ENCODE peak calls at places on chromosomes 3 and 15, in eight cellular contexts. One of them, this sample, is unnamed.

GRCh38 chr3:138220788-138221187 is 33.7 kb downstream of the ARMC8 start:
- DNase-seq in pons: no peak
- DNase-seq in H54: no peak
- DNase-seq in stimulated activated CD4-positive, alpha-beta T cell treated with anti-CD3 and anti-CD28 coated beads, Interleukin-12 subunit alpha, Interleukin-12 subunit beta, amount 100 ng/mL, for 24 hours: no peak
- DNase-seq in fibroblast of the aortic adventitia: no peak
- DNase-seq in renal cortical epithelial cell: no peak
- DNase-seq in NCI-H460: no peak
- DNase-seq in NCI-H187: no peak
- DNase-seq in this sample: no peak

GRCh38 chr3:103499132-103499885 is 1064.5 kb downstream of the ZPLD1 start:
- DNase-seq in pons: no peak
- DNase-seq in H54: no peak
- DNase-seq in stimulated activated CD4-positive, alpha-beta T cell treated with anti-CD3 and anti-CD28 coated beads, Interleukin-12 subunit alpha, Interleukin-12 subunit beta, amount 100 ng/mL, for 24 hours: no peak
- DNase-seq in fibroblast of the aortic adventitia: no peak
- DNase-seq in renal cortical epithelial cell: peak
- DNase-seq in NCI-H460: no peak
- DNase-seq in NCI-H187: no peak
- DNase-seq in this sample: no peak

GRCh38 chr15:67809441-67809840 is 15.9 kb upstream of the SKOR1 start:
- DNase-seq in pons: no peak
- DNase-seq in H54: no peak
- DNase-seq in stimulated activated CD4-positive, alpha-beta T cell treated with anti-CD3 and anti-CD28 coated beads, Interleukin-12 subunit alpha, Interleukin-12 subunit beta, amount 100 ng/mL, for 24 hours: no peak
- DNase-seq in fibroblast of the aortic adventitia: no peak
- DNase-seq in renal cortical epithelial cell: no peak
- DNase-seq in NCI-H460: no peak
- DNase-seq in NCI-H187: no peak
- DNase-seq in this sample: no peak

GRCh38 chr3:101635345-101635744 is 41.6 kb downstream of the ZBTB11 start:
- DNase-seq in pons: no peak
- DNase-seq in H54: no peak
- DNase-seq in stimulated activated CD4-positive, alpha-beta T cell treated with anti-CD3 and anti-CD28 coated beads, Interleukin-12 subunit alpha, Interleukin-12 subunit beta, amount 100 ng/mL, for 24 hours: no peak
- DNase-seq in fibroblast of the aortic adventitia: no peak
- DNase-seq in renal cortical epithelial cell: no peak
- DNase-seq in NCI-H460: no peak
- DNase-seq in NCI-H187: no peak
- DNase-seq in this sample: no peak

GRCh38 chr3:115161866-115162265 is 14.8 kb upstream of the ZBTB20 start:
- DNase-seq in pons: no peak
- DNase-seq in H54: no peak
- DNase-seq in stimulated activated CD4-positive, alpha-beta T cell treated with anti-CD3 and anti-CD28 coated beads, Interleukin-12 subunit alpha, Interleukin-12 subunit beta, amount 100 ng/mL, for 24 hours: no peak
- DNase-seq in fibroblast of the aortic adventitia: no peak
- DNase-seq in renal cortical epithelial cell: no peak
- DNase-seq in NCI-H460: no peak
- DNase-seq in NCI-H187: no peak
- DNase-seq in this sample: no peak

GRCh38 chr3:54321515-54321914 is 199.2 kb downstream of the CACNA2D3 start:
- DNase-seq in pons: no peak
- DNase-seq in H54: no peak
- DNase-seq in stimulated activated CD4-positive, alpha-beta T cell treated with anti-CD3 and anti-CD28 coated beads, Interleukin-12 subunit alpha, Interleukin-12 subunit beta, amount 100 ng/mL, for 24 hours: no peak
- DNase-seq in fibroblast of the aortic adventitia: no peak
- DNase-seq in renal cortical epithelial cell: peak
- DNase-seq in NCI-H460: no peak
- DNase-seq in NCI-H187: no peak
- DNase-seq in this sample: no peak

GRCh38 chr3:59006791-59007517 is 42.9 kb downstream of the CFAP20DC start:
- DNase-seq in pons: no peak
- DNase-seq in H54: no peak
- DNase-seq in stimulated activated CD4-positive, alpha-beta T cell treated with anti-CD3 and anti-CD28 coated beads, Interleukin-12 subunit alpha, Interleukin-12 subunit beta, amount 100 ng/mL, for 24 hours: no peak
- DNase-seq in fibroblast of the aortic adventitia: peak
- DNase-seq in renal cortical epithelial cell: peak
- DNase-seq in NCI-H460: no peak
- DNase-seq in NCI-H187: no peak
- DNase-seq in this sample: peak

GRCh38 chr3:71849674-71850073 is 64.7 kb upstream of the PROK2 start:
- DNase-seq in pons: no peak
- DNase-seq in H54: no peak
- DNase-seq in stimulated activated CD4-positive, alpha-beta T cell treated with anti-CD3 and anti-CD28 coated beads, Interleukin-12 subunit alpha, Interleukin-12 subunit beta, amount 100 ng/mL, for 24 hours: no peak
- DNase-seq in fibroblast of the aortic adventitia: no peak
- DNase-seq in renal cortical epithelial cell: no peak
- DNase-seq in NCI-H460: no peak
- DNase-seq in NCI-H187: no peak
- DNase-seq in this sample: no peak

GRCh38 chr15:76274226-76274625 is 37.0 kb downstream of the ETFA start:
- DNase-seq in pons: no peak
- DNase-seq in H54: no peak
- DNase-seq in stimulated activated CD4-positive, alpha-beta T cell treated with anti-CD3 and anti-CD28 coated beads, Interleukin-12 subunit alpha, Interleukin-12 subunit beta, amount 100 ng/mL, for 24 hours: no peak
- DNase-seq in fibroblast of the aortic adventitia: peak
- DNase-seq in renal cortical epithelial cell: no peak
- DNase-seq in NCI-H460: no peak
- DNase-seq in NCI-H187: no peak
- DNase-seq in this sample: no peak

GRCh38 chr3:158839966-158840365 is 38.1 kb downstream of the MFSD1 start:
- DNase-seq in pons: peak
- DNase-seq in H54: no peak
- DNase-seq in stimulated activated CD4-positive, alpha-beta T cell treated with anti-CD3 and anti-CD28 coated beads, Interleukin-12 subunit alpha, Interleukin-12 subunit beta, amount 100 ng/mL, for 24 hours: no peak
- DNase-seq in fibroblast of the aortic adventitia: no peak
- DNase-seq in renal cortical epithelial cell: no peak
- DNase-seq in NCI-H460: no peak
- DNase-seq in NCI-H187: no peak
- DNase-seq in this sample: no peak

GRCh38 chr15:46467041-46467440 is 832.2 kb downstream of the SQOR start:
- DNase-seq in pons: no peak
- DNase-seq in H54: no peak
- DNase-seq in stimulated activated CD4-positive, alpha-beta T cell treated with anti-CD3 and anti-CD28 coated beads, Interleukin-12 subunit alpha, Interleukin-12 subunit beta, amount 100 ng/mL, for 24 hours: no peak
- DNase-seq in fibroblast of the aortic adventitia: no peak
- DNase-seq in renal cortical epithelial cell: no peak
- DNase-seq in NCI-H460: no peak
- DNase-seq in NCI-H187: no peak
- DNase-seq in this sample: no peak

GRCh38 chr3:126158016-126158911 is 22.1 kb downstream of the ALDH1L1 start:
- DNase-seq in pons: no peak
- DNase-seq in H54: no peak
- DNase-seq in stimulated activated CD4-positive, alpha-beta T cell treated with anti-CD3 and anti-CD28 coated beads, Interleukin-12 subunit alpha, Interleukin-12 subunit beta, amount 100 ng/mL, for 24 hours: no peak
- DNase-seq in fibroblast of the aortic adventitia: no peak
- DNase-seq in renal cortical epithelial cell: no peak
- DNase-seq in NCI-H460: no peak
- DNase-seq in NCI-H187: no peak
- DNase-seq in this sample: no peak

GRCh38 chr3:7381741-7382140 is 520.8 kb downstream of the GRM7 start:
- DNase-seq in pons: no peak
- DNase-seq in H54: no peak
- DNase-seq in stimulated activated CD4-positive, alpha-beta T cell treated with anti-CD3 and anti-CD28 coated beads, Interleukin-12 subunit alpha, Interleukin-12 subunit beta, amount 100 ng/mL, for 24 hours: no peak
- DNase-seq in fibroblast of the aortic adventitia: no peak
- DNase-seq in renal cortical epithelial cell: no peak
- DNase-seq in NCI-H460: no peak
- DNase-seq in NCI-H187: no peak
- DNase-seq in this sample: no peak

GRCh38 chr15:101490922-101491738 is 1.6 kb upstream of the PCSK6 start:
- DNase-seq in pons: no peak
- DNase-seq in H54: no peak
- DNase-seq in stimulated activated CD4-positive, alpha-beta T cell treated with anti-CD3 and anti-CD28 coated beads, Interleukin-12 subunit alpha, Interleukin-12 subunit beta, amount 100 ng/mL, for 24 hours: no peak
- DNase-seq in fibroblast of the aortic adventitia: no peak
- DNase-seq in renal cortical epithelial cell: peak
- DNase-seq in NCI-H460: no peak
- DNase-seq in NCI-H187: no peak
- DNase-seq in this sample: no peak

GRCh38 chr3:196666001-196666867 is 26.7 kb downstream of the NRROS start:
- DNase-seq in pons: peak
- DNase-seq in H54: peak
- DNase-seq in stimulated activated CD4-positive, alpha-beta T cell treated with anti-CD3 and anti-CD28 coated beads, Interleukin-12 subunit alpha, Interleukin-12 subunit beta, amount 100 ng/mL, for 24 hours: no peak
- DNase-seq in fibroblast of the aortic adventitia: peak
- DNase-seq in renal cortical epithelial cell: peak
- DNase-seq in NCI-H460: peak
- DNase-seq in NCI-H187: peak
- DNase-seq in this sample: peak

GRCh38 chr3:44511238-44511567 is 33.7 kb upstream of the ZNF445 start:
- DNase-seq in pons: peak
- DNase-seq in H54: no peak
- DNase-seq in stimulated activated CD4-positive, alpha-beta T cell treated with anti-CD3 and anti-CD28 coated beads, Interleukin-12 subunit alpha, Interleukin-12 subunit beta, amount 100 ng/mL, for 24 hours: no peak
- DNase-seq in fibroblast of the aortic adventitia: no peak
- DNase-seq in renal cortical epithelial cell: peak
- DNase-seq in NCI-H460: no peak
- DNase-seq in NCI-H187: no peak
- DNase-seq in this sample: no peak

GRCh38 chr3:58333206-58334012 is 717 bp downstream of the PXK start:
- DNase-seq in pons: no peak
- DNase-seq in H54: no peak
- DNase-seq in stimulated activated CD4-positive, alpha-beta T cell treated with anti-CD3 and anti-CD28 coated beads, Interleukin-12 subunit alpha, Interleukin-12 subunit beta, amount 100 ng/mL, for 24 hours: no peak
- DNase-seq in fibroblast of the aortic adventitia: peak
- DNase-seq in renal cortical epithelial cell: peak
- DNase-seq in NCI-H460: no peak
- DNase-seq in NCI-H187: no peak
- DNase-seq in this sample: peak

GRCh38 chr3:114706591-114707224 is 412.9 kb downstream of the TIGIT start:
- DNase-seq in pons: no peak
- DNase-seq in H54: peak
- DNase-seq in stimulated activated CD4-positive, alpha-beta T cell treated with anti-CD3 and anti-CD28 coated beads, Interleukin-12 subunit alpha, Interleukin-12 subunit beta, amount 100 ng/mL, for 24 hours: no peak
- DNase-seq in fibroblast of the aortic adventitia: peak
- DNase-seq in renal cortical epithelial cell: peak
- DNase-seq in NCI-H460: peak
- DNase-seq in NCI-H187: no peak
- DNase-seq in this sample: peak

GRCh38 chr3:190699784-190700183 is 162.7 kb downstream of the GMNC start:
- DNase-seq in pons: no peak
- DNase-seq in H54: no peak
- DNase-seq in stimulated activated CD4-positive, alpha-beta T cell treated with anti-CD3 and anti-CD28 coated beads, Interleukin-12 subunit alpha, Interleukin-12 subunit beta, amount 100 ng/mL, for 24 hours: no peak
- DNase-seq in fibroblast of the aortic adventitia: no peak
- DNase-seq in renal cortical epithelial cell: no peak
- DNase-seq in NCI-H460: no peak
- DNase-seq in NCI-H187: no peak
- DNase-seq in this sample: no peak

GRCh38 chr3:11269007-11269406 is 3.2 kb upstream of the ATG7 start:
- DNase-seq in pons: no peak
- DNase-seq in H54: no peak
- DNase-seq in stimulated activated CD4-positive, alpha-beta T cell treated with anti-CD3 and anti-CD28 coated beads, Interleukin-12 subunit alpha, Interleukin-12 subunit beta, amount 100 ng/mL, for 24 hours: no peak
- DNase-seq in fibroblast of the aortic adventitia: no peak
- DNase-seq in renal cortical epithelial cell: no peak
- DNase-seq in NCI-H460: no peak
- DNase-seq in NCI-H187: no peak
- DNase-seq in this sample: no peak

GRCh38 chr3:126743350-126743749 is 39.3 kb downstream of the CHCHD6 start:
- DNase-seq in pons: no peak
- DNase-seq in H54: no peak
- DNase-seq in stimulated activated CD4-positive, alpha-beta T cell treated with anti-CD3 and anti-CD28 coated beads, Interleukin-12 subunit alpha, Interleukin-12 subunit beta, amount 100 ng/mL, for 24 hours: no peak
- DNase-seq in fibroblast of the aortic adventitia: no peak
- DNase-seq in renal cortical epithelial cell: no peak
- DNase-seq in NCI-H460: no peak
- DNase-seq in NCI-H187: no peak
- DNase-seq in this sample: no peak

GRCh38 chr3:170277833-170278586 is 55.8 kb downstream of the PRKCI start:
- DNase-seq in pons: no peak
- DNase-seq in H54: no peak
- DNase-seq in stimulated activated CD4-positive, alpha-beta T cell treated with anti-CD3 and anti-CD28 coated beads, Interleukin-12 subunit alpha, Interleukin-12 subunit beta, amount 100 ng/mL, for 24 hours: no peak
- DNase-seq in fibroblast of the aortic adventitia: no peak
- DNase-seq in renal cortical epithelial cell: no peak
- DNase-seq in NCI-H460: no peak
- DNase-seq in NCI-H187: no peak
- DNase-seq in this sample: no peak

GRCh38 chr3:133230191-133230590 is 169.7 kb upstream of the BFSP2 start:
- DNase-seq in pons: no peak
- DNase-seq in H54: no peak
- DNase-seq in stimulated activated CD4-positive, alpha-beta T cell treated with anti-CD3 and anti-CD28 coated beads, Interleukin-12 subunit alpha, Interleukin-12 subunit beta, amount 100 ng/mL, for 24 hours: no peak
- DNase-seq in fibroblast of the aortic adventitia: no peak
- DNase-seq in renal cortical epithelial cell: no peak
- DNase-seq in NCI-H460: no peak
- DNase-seq in NCI-H187: peak
- DNase-seq in this sample: no peak

GRCh38 chr3:141477224-141477623 is 9.6 kb upstream of the RASA2 start:
- DNase-seq in pons: no peak
- DNase-seq in H54: peak
- DNase-seq in stimulated activated CD4-positive, alpha-beta T cell treated with anti-CD3 and anti-CD28 coated beads, Interleukin-12 subunit alpha, Interleukin-12 subunit beta, amount 100 ng/mL, for 24 hours: no peak
- DNase-seq in fibroblast of the aortic adventitia: peak
- DNase-seq in renal cortical epithelial cell: peak
- DNase-seq in NCI-H460: no peak
- DNase-seq in NCI-H187: no peak
- DNase-seq in this sample: no peak

GRCh38 chr3:46719735-46720271 is 2.1 kb upstream of the PRSS50 start:
- DNase-seq in pons: no peak
- DNase-seq in H54: no peak
- DNase-seq in stimulated activated CD4-positive, alpha-beta T cell treated with anti-CD3 and anti-CD28 coated beads, Interleukin-12 subunit alpha, Interleukin-12 subunit beta, amount 100 ng/mL, for 24 hours: no peak
- DNase-seq in fibroblast of the aortic adventitia: no peak
- DNase-seq in renal cortical epithelial cell: no peak
- DNase-seq in NCI-H460: no peak
- DNase-seq in NCI-H187: no peak
- DNase-seq in this sample: no peak

GRCh38 chr3:87145553-87145952 is 81.6 kb upstream of the CHMP2B start:
- DNase-seq in pons: peak
- DNase-seq in H54: no peak
- DNase-seq in stimulated activated CD4-positive, alpha-beta T cell treated with anti-CD3 and anti-CD28 coated beads, Interleukin-12 subunit alpha, Interleukin-12 subunit beta, amount 100 ng/mL, for 24 hours: no peak
- DNase-seq in fibroblast of the aortic adventitia: peak
- DNase-seq in renal cortical epithelial cell: peak
- DNase-seq in NCI-H460: no peak
- DNase-seq in NCI-H187: no peak
- DNase-seq in this sample: peak

GRCh38 chr3:113157408-113157980 is 53.9 kb upstream of the BOC start:
- DNase-seq in pons: no peak
- DNase-seq in H54: no peak
- DNase-seq in stimulated activated CD4-positive, alpha-beta T cell treated with anti-CD3 and anti-CD28 coated beads, Interleukin-12 subunit alpha, Interleukin-12 subunit beta, amount 100 ng/mL, for 24 hours: no peak
- DNase-seq in fibroblast of the aortic adventitia: peak
- DNase-seq in renal cortical epithelial cell: peak
- DNase-seq in NCI-H460: no peak
- DNase-seq in NCI-H187: no peak
- DNase-seq in this sample: no peak

GRCh38 chr3:195900426-195901355 is 7.7 kb downstream of the TNK2 start:
- DNase-seq in pons: peak
- DNase-seq in H54: peak
- DNase-seq in stimulated activated CD4-positive, alpha-beta T cell treated with anti-CD3 and anti-CD28 coated beads, Interleukin-12 subunit alpha, Interleukin-12 subunit beta, amount 100 ng/mL, for 24 hours: no peak
- DNase-seq in fibroblast of the aortic adventitia: no peak
- DNase-seq in renal cortical epithelial cell: no peak
- DNase-seq in NCI-H460: peak
- DNase-seq in NCI-H187: no peak
- DNase-seq in this sample: no peak